ENCODE peak calls at places on chromosomes 11 and 22, in five cellular contexts. U is AG04450, A is aorta, R is gastrocnemius medialis, H is A549. S is an unnamed sample.

GRCh38 chr22:48950151-48950915 is 877.3 kb downstream of the BRD1 start:
- DNase-seq in R (no peak), U (no peak), H (no peak), A (no peak), S (no peak)

GRCh38 chr11:121572581-121573059 is 119.9 kb upstream of the SORL1-AS1 start:
- DNase-seq in H (no peak), R (no peak), U (no peak), A (peak), S (no peak)

GRCh38 chr11:64990222-64990918 is 6.4 kb downstream of the BATF2 start:
- DNase-seq in R (peak), U (no peak), A (peak), H (no peak), S (no peak)

GRCh38 chr11:117623831-117624271 is 173.2 kb downstream of the DSCAML1 start:
- DNase-seq in H (no peak), U (no peak), R (no peak), A (no peak), S (no peak)

GRCh38 chr11:59801981-59802638 is 8.5 kb downstream of the MRPL16 start:
- DNase-seq in R (no peak), A (peak), H (peak), U (no peak), S (no peak)

GRCh38 chr22:23419931-23420330 is 160.2 kb downstream of the IGLL1 start:
- DNase-seq in A (no peak), U (no peak), R (no peak), H (no peak), S (no peak)

GRCh38 chr11:96199563-96200025 is 143.4 kb downstream of the MAML2 start:
- DNase-seq in H (no peak), U (no peak), R (no peak), A (no peak), S (peak)

GRCh38 chr22:32697331-32697995 is 104.0 kb upstream of the TIMP3 start:
- DNase-seq in R (no peak), U (no peak), A (no peak), H (no peak), S (no peak)

GRCh38 chr11:79390923-79391322 is 49.9 kb downstream of the TENM4 start:
- DNase-seq in R (no peak), A (no peak), H (no peak), U (no peak), S (no peak)

DNA sequence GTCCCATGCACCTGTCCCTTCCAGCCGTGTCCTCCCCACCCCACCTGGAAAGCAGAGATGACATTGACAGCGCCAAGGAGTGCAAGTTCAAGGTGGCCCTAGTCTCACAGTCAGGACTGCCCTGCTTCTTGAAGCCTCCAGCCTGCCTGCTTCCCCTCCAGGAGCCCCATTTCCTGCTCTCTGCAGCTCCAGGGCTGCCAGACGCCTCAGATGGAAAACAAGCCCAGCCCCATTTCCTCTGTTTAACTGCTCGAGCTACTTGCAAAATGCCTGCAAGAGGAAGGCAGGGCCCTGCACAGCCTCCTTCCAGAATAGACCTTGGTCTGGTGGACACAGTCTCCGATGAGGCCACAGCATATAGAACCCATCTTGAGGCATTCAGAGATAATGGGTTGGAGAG is 5.0 kb upstream of the DGKZ start:
- DNase-seq in R (no peak), H (no peak), U (no peak), A (no peak), S (no peak)
- H3K4me3 ChIP-seq in R (no peak), H (no peak), U (no peak), A (no peak), S (no peak)

GRCh38 chr22:47631571-47632102 is 869.2 kb downstream of the TBC1D22A start:
- DNase-seq in H (no peak), R (no peak), U (no peak), A (no peak), S (no peak)

GRCh38 chr22:47630741-47631534 is 868.5 kb downstream of the TBC1D22A start:
- DNase-seq in R (no peak), H (no peak), U (no peak), A (no peak), S (no peak)

GRCh38 chr22:47634342-47634741 is 871.9 kb downstream of the TBC1D22A start:
- DNase-seq in H (no peak), A (no peak), U (no peak), R (no peak), S (no peak)

GRCh38 chr22:47632646-47633045 is 870.2 kb downstream of the TBC1D22A start:
- DNase-seq in A (no peak), H (no peak), U (no peak), R (no peak), S (no peak)

DNA sequence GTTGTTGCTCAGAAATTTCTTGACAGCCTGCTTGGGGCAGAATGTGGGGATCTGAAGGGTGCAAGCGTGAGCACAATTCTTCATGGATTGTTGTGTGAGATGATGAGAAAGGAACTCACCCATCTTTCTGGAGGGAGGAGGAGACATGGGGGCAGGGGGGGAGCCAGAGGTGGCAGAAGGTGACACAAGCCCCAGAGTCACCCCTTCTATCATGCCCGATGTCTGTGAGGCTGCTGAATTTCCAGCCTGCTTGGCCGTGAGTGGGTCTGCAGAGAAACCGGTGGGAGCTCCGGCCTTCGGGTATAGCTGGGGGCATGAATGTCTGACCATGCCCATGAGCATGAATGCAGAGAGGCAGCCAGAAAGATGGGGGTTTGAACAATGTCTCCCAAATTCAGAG is 870.7 kb downstream of the TBC1D22A start:
- DNase-seq in H (no peak), R (no peak), U (no peak), A (no peak), S (no peak)
- H3K4me3 ChIP-seq in H (no peak), R (no peak), U (no peak), A (no peak), S (no peak)

GRCh38 chr22:27802389-27803079 is 978 bp upstream of the MN1 start:
- DNase-seq in R (no peak), A (no peak), U (no peak), H (no peak), S (no peak)
- H3K4me3 ChIP-seq in R (peak), A (peak), U (peak), H (peak), S (peak)

GRCh38 chr11:45333506-45333971 is 47.4 kb upstream of the SYT13 start:
- DNase-seq in A (no peak), U (no peak), R (no peak), H (peak), S (peak)
- H3K4me3 ChIP-seq in A (no peak), U (no peak), R (peak), H (no peak), S (no peak)

DNA sequence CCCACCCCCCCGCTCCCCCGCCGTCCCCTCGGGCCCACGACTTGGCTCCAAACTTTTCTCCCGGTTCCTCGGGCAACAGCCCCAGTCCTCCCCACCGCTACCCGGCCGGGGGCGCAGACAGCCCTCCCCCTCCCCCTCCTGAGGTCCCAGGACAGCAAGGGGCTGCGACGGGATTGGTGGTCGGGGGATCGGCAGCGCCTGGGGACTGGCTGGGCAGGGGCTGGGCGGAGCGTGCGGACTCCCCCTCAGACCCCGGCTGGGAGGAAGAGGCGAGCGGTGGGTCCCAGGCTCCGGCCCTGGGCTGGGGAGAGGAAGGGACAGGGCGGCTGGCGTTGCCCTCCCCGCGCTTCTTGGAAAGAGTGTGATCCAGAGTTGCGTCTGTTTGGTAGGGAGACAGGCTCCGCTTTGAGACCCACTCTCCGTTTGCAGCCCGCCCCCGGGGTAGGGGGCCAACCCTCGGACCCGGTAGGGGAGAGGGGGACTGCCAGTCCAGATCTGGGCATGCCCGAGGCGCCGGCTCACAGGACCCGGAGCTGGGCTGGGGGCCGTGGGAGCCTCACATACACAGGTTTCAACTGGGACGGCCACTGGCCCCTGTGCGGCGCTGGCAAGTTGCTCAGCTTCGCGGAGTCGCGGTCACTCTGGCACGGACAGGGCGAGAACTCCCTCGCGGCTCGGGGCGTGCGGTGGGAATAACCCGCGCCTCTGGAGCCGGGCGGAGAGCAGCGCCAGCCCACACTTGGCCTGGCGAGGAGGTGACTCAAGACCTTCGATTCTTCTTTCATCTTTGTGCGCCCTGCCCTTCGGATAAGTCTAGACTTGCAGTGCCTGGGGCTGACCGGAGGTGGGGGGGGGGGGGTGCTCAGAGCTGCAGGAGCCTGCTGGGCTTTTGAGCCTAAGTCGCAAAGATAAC is 1.0 kb downstream of the TSKU start:
- DNase-seq in R (no peak), A (peak), H (peak), U (no peak), S (peak)
- H3K4me3 ChIP-seq in R (peak), A (peak), H (peak), U (peak), S (peak)

DNA sequence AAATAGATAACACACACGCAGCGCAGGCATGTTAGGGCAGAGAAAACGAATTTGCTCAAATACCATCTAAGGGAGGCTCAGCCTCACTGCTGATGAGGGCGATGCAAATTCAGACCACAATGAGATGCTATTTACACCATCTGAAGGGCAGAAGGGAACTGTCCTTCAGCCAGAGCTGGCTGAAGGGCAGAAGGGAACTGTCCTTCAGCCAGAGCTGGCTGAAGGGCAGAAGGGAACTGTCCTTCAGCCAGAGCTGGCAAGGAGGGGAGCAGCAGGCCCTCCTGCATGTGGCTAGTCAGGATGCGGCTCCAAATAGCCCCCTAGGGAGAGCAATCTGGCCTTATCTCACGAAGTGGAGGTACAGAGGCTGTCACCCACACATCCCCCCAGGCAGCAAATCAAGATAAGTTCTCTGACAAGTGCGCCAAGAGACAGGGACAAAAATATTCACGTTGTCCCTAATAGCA is 7.5 kb upstream of the SLC39A13 start:
- DNase-seq in R (no peak), A (peak), H (no peak), U (no peak), S (no peak)
- H3K4me3 ChIP-seq in R (peak), A (peak), H (no peak), U (no peak), S (no peak)

DNA sequence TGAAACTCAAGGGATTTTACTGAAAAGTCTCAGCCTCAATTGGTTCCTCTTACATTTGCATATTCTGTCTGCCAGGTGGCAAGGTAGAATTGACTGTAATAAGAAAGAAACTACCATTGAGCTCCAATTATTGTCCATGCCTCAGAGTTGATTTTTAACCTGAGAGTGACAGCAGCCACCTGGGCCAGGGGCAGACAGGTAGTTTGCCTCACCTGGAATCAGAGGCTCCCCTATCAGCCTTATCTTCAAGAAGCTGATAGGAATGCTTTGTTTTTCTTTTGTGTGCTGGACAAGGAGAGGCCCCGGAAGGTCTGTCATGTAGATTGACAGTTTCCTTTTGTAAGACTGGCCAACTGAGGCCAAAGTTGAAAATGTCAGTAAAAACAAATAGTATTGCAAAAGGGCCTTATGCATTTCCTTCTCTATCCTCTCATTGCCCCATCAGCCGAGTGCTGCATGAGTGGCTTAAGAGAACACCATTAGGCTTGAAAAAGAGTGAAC is 34.1 kb downstream of the CD44 start:
- DNase-seq in U (no peak), H (no peak), R (no peak), A (no peak), S (no peak)
- H3K4me3 ChIP-seq in U (no peak), H (no peak), R (no peak), A (no peak), S (no peak)

GRCh38 chr11:77449784-77450183 is 24.1 kb downstream of the PAK1 start:
- DNase-seq in U (no peak), H (no peak), A (no peak), R (no peak), S (no peak)

GRCh38 chr11:77450227-77450626 is 23.7 kb downstream of the PAK1 start:
- DNase-seq in R (no peak), U (no peak), H (no peak), A (no peak), S (no peak)

GRCh38 chr11:77448269-77448668 is 25.6 kb downstream of the PAK1 start:
- DNase-seq in R (no peak), U (no peak), A (no peak), H (no peak), S (no peak)

GRCh38 chr11:77446911-77447629 is 26.8 kb downstream of the PAK1 start:
- DNase-seq in A (no peak), R (no peak), U (no peak), H (no peak), S (no peak)

DNA sequence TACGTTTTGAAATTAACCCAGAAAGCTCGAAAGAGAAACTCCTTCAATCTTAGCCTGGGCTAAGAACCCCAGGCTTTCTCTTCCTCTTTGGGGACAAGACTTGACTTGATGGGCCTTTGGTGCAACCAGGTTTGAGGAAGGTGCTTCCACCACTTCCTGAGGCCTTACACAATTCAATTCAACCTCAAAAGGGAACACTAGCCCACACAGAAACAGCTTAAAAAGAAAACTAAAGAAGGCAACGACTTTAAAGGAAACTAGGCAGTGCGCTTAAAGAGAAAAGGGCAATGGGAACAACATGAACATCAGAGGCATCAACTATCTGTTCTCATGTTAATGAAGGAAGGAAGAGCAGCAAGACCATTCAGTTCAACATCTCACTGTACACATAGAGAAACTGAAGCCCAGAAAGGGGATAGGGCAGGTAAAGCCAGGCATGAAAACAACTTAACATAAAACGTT is 24.8 kb downstream of the PAK1 start:
- DNase-seq in R (no peak), U (no peak), A (no peak), H (no peak), S (no peak)
- H3K4me3 ChIP-seq in R (no peak), U (no peak), A (no peak), H (no peak), S (no peak)

GRCh38 chr22:22130956-22131355 is 113.6 kb upstream of the VPREB1 start:
- DNase-seq in H (no peak), U (no peak), R (no peak), A (no peak), S (no peak)
- H3K4me3 ChIP-seq in H (no peak), U (no peak), R (no peak), A (no peak), S (no peak)

GRCh38 chr22:30386608-30386959 is 627 bp downstream of the RNF215 start:
- DNase-seq in A (peak), R (no peak), U (no peak), H (no peak), S (no peak)
- H3K4me3 ChIP-seq in A (peak), R (peak), U (peak), H (peak), S (peak)